ENCODE peak calls at places on chromosomes 3 and 15, in four cellular contexts. Z, I, Q and F are unnamed samples.

GRCh38 chr3:25713316-25713967 is 48.7 kb upstream of the TOP2B start:
- DNase-seq in Z (peak; percentile 9), I (no peak), Q (no peak), F (no peak)

GRCh38 chr3:94132777-94133176 is 69.9 kb downstream of the NSUN3 start:
- DNase-seq in Z (no peak), I (no peak), Q (no peak), F (no peak)

GRCh38 chr15:31434418-31435255 is 108.0 kb downstream of the KLF13 start:
- DNase-seq in Z (peak; percentile 98), I (peak; percentile 80), Q (no peak), F (peak; percentile 87)

GRCh38 chr15:81288616-81289015 is 35.3 kb downstream of the STARD5 start:
- DNase-seq in Z (no peak), I (no peak), Q (no peak), F (no peak)

GRCh38 chr3:48015451-48016182 is 599 bp downstream of the MAP4 start:
- DNase-seq in Z (peak; percentile 13), I (no peak), Q (no peak), F (no peak)

GRCh38 chr3:40524222-40524570 is 564 bp upstream of the ZNF621 start:
- DNase-seq in Z (no peak), I (no peak), Q (no peak), F (no peak)

GRCh38 chr3:3023106-3023505 is 87.1 kb downstream of the IL5RA start:
- DNase-seq in Z (no peak), I (no peak), Q (no peak), F (no peak)

GRCh38 chr15:58698887-58699641 is 50.4 kb downstream of the ADAM10 start:
- DNase-seq in Z (no peak), I (no peak), Q (no peak), F (no peak)

GRCh38 chr3:149465351-149465883 is 9.1 kb upstream of the TM4SF4 start:
- DNase-seq in Z (no peak), I (no peak), Q (no peak), F (no peak)

GRCh38 chr3:23668430-23668904 is 137.3 kb upstream of the UBE2E1 start:
- DNase-seq in Z (peak; percentile 86), I (no peak), Q (no peak), F (no peak)